ENCODE peak calls at places on chromosome 3, in ten cellular contexts. V is endothelial cell, R is uterus, N is mucosa of descending colon, W is retinal pigment epithelial cell, M is GM20000, P is left ventricle myocardium inferior, Z is lower leg skin, A is heart left ventricle, B is hepatocyte. J is an unnamed sample.

GRCh38 chr3:4019509-4019908 is 220.3 kb downstream of the LRRN1 start:
- DNase-seq in V (no peak), R (no peak), N (no peak), W (no peak), M (no peak), P (no peak), Z (no peak), A (no peak), B (no peak), J (no peak)

GRCh38 chr3:152222327-152222726 is 46.4 kb upstream of the MBNL1 start:
- DNase-seq in V (no peak), R (no peak), N (no peak), W (no peak), M (peak), P (no peak), Z (no peak), A (no peak), B (no peak), J (no peak)

GRCh38 chr3:104952587-104952986 is 414.1 kb upstream of the ALCAM start:
- DNase-seq in V (no peak), R (no peak), N (no peak), W (peak), M (no peak), P (no peak), Z (no peak), A (no peak), B (no peak), J (no peak)

GRCh38 chr3:114542359-114542758 is 248.5 kb downstream of the TIGIT start:
- DNase-seq in V (no peak), R (no peak), N (no peak), W (no peak), M (no peak), P (no peak), Z (no peak), A (no peak), B (no peak), J (no peak)

GRCh38 chr3:72892081-72892763 is 4.4 kb downstream of the GXYLT2 start:
- DNase-seq in V (no peak), R (peak), N (no peak), W (no peak), M (no peak), P (no peak), Z (no peak), A (peak), B (peak), J (no peak)

GRCh38 chr3:195905970-195906864 is 2.1 kb downstream of the TNK2 start:
- DNase-seq in V (no peak), R (no peak), N (no peak), W (no peak), M (peak), P (no peak), Z (peak), A (no peak), B (peak), J (no peak)

GRCh38 chr3:122745365-122746021 is 48.1 kb downstream of the HSPBAP1 start:
- DNase-seq in V (no peak), R (no peak), N (no peak), W (peak), M (no peak), P (no peak), Z (no peak), A (no peak), B (peak), J (no peak)

GRCh38 chr3:130383424-130383823 is 38.0 kb downstream of the COL6A5 start:
- DNase-seq in V (no peak), R (no peak), N (no peak), W (no peak), M (no peak), P (no peak), Z (no peak), A (no peak), B (no peak), J (no peak)

GRCh38 chr3:13251166-13251892 is 168.8 kb downstream of the NUP210 start:
- DNase-seq in V (no peak), R (no peak), N (no peak), W (no peak), M (no peak), P (no peak), Z (no peak), A (no peak), B (no peak), J (no peak)

GRCh38 chr3:197378987-197379718 is 80.7 kb upstream of the DLG1 start:
- DNase-seq in V (no peak), R (no peak), N (no peak), W (no peak), M (no peak), P (no peak), Z (peak), A (no peak), B (no peak), J (no peak)

GRCh38 chr3:188752850-188753249 is 418.9 kb upstream of the TPRG1 start:
- DNase-seq in V (no peak), R (no peak), N (no peak), W (no peak), M (no peak), P (no peak), Z (no peak), A (no peak), B (no peak), J (no peak)

GRCh38 chr3:190594171-190594570 is 80.3 kb downstream of the IL1RAP start:
- DNase-seq in V (no peak), R (no peak), N (no peak), W (no peak), M (no peak), P (no peak), Z (no peak), A (no peak), B (no peak), J (no peak)

GRCh38 chr3:142987080-142987700 is 14.2 kb upstream of the U2SURP start:
- DNase-seq in V (no peak), R (no peak), N (no peak), W (no peak), M (peak), P (no peak), Z (no peak), A (no peak), B (peak), J (no peak)

GRCh38 chr3:99875573-99875924 is 57.9 kb downstream of the CMSS1 start:
- DNase-seq in V (no peak), R (no peak), N (no peak), W (no peak), M (no peak), P (no peak), Z (no peak), A (no peak), B (peak), J (no peak)

GRCh38 chr3:134357914-134358811 is 16.1 kb downstream of the AMOTL2 start:
- DNase-seq in V (no peak), R (peak), N (peak), W (peak), M (peak), P (no peak), Z (no peak), A (peak), B (peak), J (peak)

GRCh38 chr3:190059242-190059590 is 61.5 kb downstream of the P3H2 start:
- DNase-seq in V (no peak), R (no peak), N (no peak), W (no peak), M (no peak), P (no peak), Z (no peak), A (no peak), B (no peak), J (no peak)

GRCh38 chr3:134291300-134292254 is 40.9 kb upstream of the RYK start:
- DNase-seq in V (no peak), R (peak), N (no peak), W (no peak), M (no peak), P (peak), Z (peak), A (peak), B (peak), J (no peak)

GRCh38 chr3:23650371-23651140 is 155.2 kb upstream of the UBE2E1 start:
- DNase-seq in V (no peak), R (no peak), N (no peak), W (peak), M (no peak), P (no peak), Z (no peak), A (no peak), B (no peak), J (no peak)

GRCh38 chr3:130757751-130758150 is 11.1 kb upstream of the PIK3R4 start:
- DNase-seq in V (no peak), R (no peak), N (no peak), W (no peak), M (no peak), P (no peak), Z (no peak), A (no peak), B (no peak), J (no peak)

GRCh38 chr3:107347717-107348116 is 29.5 kb upstream of the CCDC54 start:
- DNase-seq in V (no peak), R (no peak), N (no peak), W (no peak), M (no peak), P (no peak), Z (no peak), A (no peak), B (peak), J (no peak)

GRCh38 chr3:129486057-129487035 is 42.1 kb upstream of the RHO start:
- DNase-seq in V (no peak), R (no peak), N (no peak), W (no peak), M (no peak), P (no peak), Z (no peak), A (peak), B (no peak), J (no peak)

GRCh38 chr3:117084739-117085270 is 375.2 kb downstream of the TUSC7 start:
- DNase-seq in V (no peak), R (no peak), N (no peak), W (no peak), M (no peak), P (no peak), Z (no peak), A (no peak), B (no peak), J (no peak)

GRCh38 chr3:29978036-29978435 is 628.4 kb upstream of the TGFBR2 start:
- DNase-seq in V (no peak), R (no peak), N (no peak), W (no peak), M (no peak), P (no peak), Z (no peak), A (no peak), B (no peak), J (no peak)

GRCh38 chr3:187678869-187679268 is 8.7 kb upstream of the SST start:
- DNase-seq in V (peak), R (peak), N (no peak), W (no peak), M (peak), P (no peak), Z (no peak), A (peak), B (peak), J (no peak)

GRCh38 chr3:187292186-187292585 is 649 bp upstream of the MASP1 start:
- DNase-seq in V (no peak), R (no peak), N (no peak), W (no peak), M (no peak), P (no peak), Z (no peak), A (no peak), B (peak), J (no peak)

GRCh38 chr3:37457392-37458065 is 283.1 kb upstream of the LRRFIP2 start:
- DNase-seq in V (peak), R (no peak), N (no peak), W (no peak), M (no peak), P (peak), Z (no peak), A (peak), B (no peak), J (no peak)

GRCh38 chr3:146093928-146094327 is 67.1 kb downstream of the PLOD2 start:
- DNase-seq in V (no peak), R (peak), N (no peak), W (no peak), M (no peak), P (no peak), Z (no peak), A (no peak), B (no peak), J (no peak)

GRCh38 chr3:105014631-105015030 is 352.1 kb upstream of the ALCAM start:
- DNase-seq in V (no peak), R (no peak), N (no peak), W (no peak), M (no peak), P (no peak), Z (no peak), A (no peak), B (no peak), J (no peak)

GRCh38 chr3:62109534-62109933 is 263.8 kb downstream of the FEZF2 start:
- DNase-seq in V (no peak), R (no peak), N (no peak), W (no peak), M (no peak), P (peak), Z (no peak), A (peak), B (peak), J (no peak)

GRCh38 chr3:157089455-157090221 is 70.3 kb downstream of the CCNL1 start:
- DNase-seq in V (peak), R (peak), N (peak), W (peak), M (peak), P (peak), Z (no peak), A (peak), B (peak), J (no peak)

GRCh38 chr3:94076055-94076454 is 13.2 kb downstream of the NSUN3 start:
- DNase-seq in V (no peak), R (no peak), N (no peak), W (no peak), M (no peak), P (no peak), Z (no peak), A (no peak), B (no peak), J (no peak)

GRCh38 chr3:193704431-193704830 is 111.4 kb downstream of the OPA1 start:
- DNase-seq in V (peak), R (no peak), N (no peak), W (no peak), M (no peak), P (no peak), Z (no peak), A (no peak), B (no peak), J (no peak)

GRCh38 chr3:193702967-193703366 is 110.0 kb downstream of the OPA1 start:
- DNase-seq in V (no peak), R (no peak), N (no peak), W (no peak), M (no peak), P (no peak), Z (no peak), A (no peak), B (no peak), J (no peak)

GRCh38 chr3:193701896-193702644 is 109.1 kb downstream of the OPA1 start:
- DNase-seq in V (no peak), R (no peak), N (no peak), W (no peak), M (peak), P (no peak), Z (no peak), A (no peak), B (no peak), J (no peak)
- TF ChIP-seq CTCF in V (no peak), R (no peak), N (no peak), W (no peak), M (no peak), P (no peak), Z (no peak), A (no peak), B (no peak), J (no peak)

GRCh38 chr3:32336123-32336518 is 55.5 kb upstream of the CMTM7 start:
- DNase-seq in V (no peak), R (no peak), N (no peak), W (no peak), M (no peak), P (no peak), Z (no peak), A (no peak), B (no peak), J (no peak)

GRCh38 chr3:32340039-32340438 is 51.6 kb upstream of the CMTM7 start:
- DNase-seq in V (peak), R (no peak), N (no peak), W (no peak), M (peak), P (no peak), Z (no peak), A (no peak), B (peak), J (no peak)

GRCh38 chr3:32335365-32336122 is 56.1 kb upstream of the CMTM7 start:
- DNase-seq in V (no peak), R (no peak), N (no peak), W (no peak), M (no peak), P (no peak), Z (no peak), A (no peak), B (no peak), J (no peak)

GRCh38 chr3:32337501-32337900 is 54.2 kb upstream of the CMTM7 start:
- DNase-seq in V (no peak), R (no peak), N (no peak), W (no peak), M (no peak), P (no peak), Z (no peak), A (no peak), B (no peak), J (no peak)

DNA sequence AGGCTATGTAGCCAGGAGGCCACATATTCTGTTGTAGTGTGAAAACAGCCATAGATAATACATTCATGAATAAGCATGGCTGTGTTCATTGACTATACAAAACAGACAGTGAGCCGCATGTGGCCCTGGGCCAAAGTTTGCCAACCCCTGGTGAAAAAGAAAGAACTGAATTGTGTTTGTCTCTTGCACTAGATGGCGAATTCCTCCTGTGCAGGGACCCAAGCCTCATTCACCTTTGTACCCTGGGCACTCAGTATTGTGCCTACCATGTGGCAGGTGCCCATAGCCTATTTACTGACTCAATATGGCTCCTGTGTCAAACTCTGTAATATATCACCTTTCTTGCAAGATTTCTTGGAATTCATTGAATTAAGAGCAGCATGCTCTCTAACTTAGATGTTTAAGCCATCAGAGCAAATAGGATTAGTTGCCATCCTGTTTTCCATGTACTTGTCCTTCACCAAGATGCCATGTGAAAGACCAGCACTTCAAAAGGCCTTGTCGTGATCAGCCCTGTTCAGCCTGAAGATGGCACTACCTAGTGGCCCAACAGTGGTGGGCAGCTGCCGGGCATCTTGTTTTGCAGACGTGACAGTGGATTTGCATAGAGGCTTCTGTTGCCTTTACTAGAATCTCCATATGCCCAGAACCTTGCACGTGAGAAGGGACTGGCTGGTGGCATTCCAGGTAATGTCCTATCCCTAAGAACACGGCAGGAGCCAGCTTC is 50.9 kb upstream of the CMTM7 start:
- DNase-seq in V (no peak), R (no peak), N (peak), W (no peak), M (no peak), P (no peak), Z (no peak), A (no peak), B (no peak), J (no peak)
- TF ChIP-seq CTCF in V (no peak), R (no peak), N (no peak), W (peak), M (no peak), P (no peak), Z (no peak), A (no peak), B (no peak), J (no peak)

GRCh38 chr3:171156455-171157005 is 130.0 kb upstream of the SLC2A2 start:
- DNase-seq in V (no peak), R (no peak), N (no peak), W (no peak), M (no peak), P (no peak), Z (no peak), A (no peak), B (no peak), J (no peak)
- TF ChIP-seq CTCF in V (no peak), R (no peak), N (no peak), W (no peak), M (no peak), P (no peak), Z (no peak), A (no peak), B (no peak), J (no peak)

GRCh38 chr3:52481819-52482521 is 13.2 kb upstream of the STAB1 start:
- DNase-seq in V (peak), R (no peak), N (no peak), W (no peak), M (no peak), P (no peak), Z (no peak), A (no peak), B (no peak), J (no peak)
- TF ChIP-seq CTCF in V (peak), R (no peak), N (no peak), W (peak), M (peak), P (peak), Z (no peak), A (peak), B (peak), J (peak)

DNA sequence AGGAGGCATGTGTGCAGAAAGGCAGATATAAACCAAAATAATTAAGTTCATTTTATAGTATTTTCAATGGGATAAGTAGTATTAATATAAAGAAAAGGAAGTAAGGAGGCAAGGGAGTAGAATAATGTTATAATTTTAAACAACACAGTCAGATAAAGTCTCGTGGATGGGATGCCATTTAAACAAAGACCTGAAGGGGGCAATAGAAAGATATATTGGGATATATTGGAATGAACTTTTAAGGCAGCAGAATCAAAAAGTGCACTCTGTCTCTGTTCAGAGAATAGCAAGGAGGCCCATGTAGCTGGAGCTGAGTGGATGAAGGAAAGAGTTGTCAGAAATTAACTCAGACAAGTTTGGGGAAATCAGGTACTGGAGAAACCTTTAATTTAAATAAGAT is 158.7 kb downstream of the CGGBP1 start:
- DNase-seq in V (no peak), R (no peak), N (no peak), W (no peak), M (peak), P (no peak), Z (no peak), A (no peak), B (peak), J (no peak)
- TF ChIP-seq CTCF in V (no peak), R (no peak), N (no peak), W (peak), M (no peak), P (peak), Z (no peak), A (peak), B (peak), J (peak)

GRCh38 chr3:50811893-50812292 is 137.2 kb downstream of the DOCK3 start:
- DNase-seq in V (no peak), R (no peak), N (no peak), W (no peak), M (no peak), P (no peak), Z (no peak), A (no peak), B (no peak), J (no peak)
- TF ChIP-seq CTCF in V (no peak), R (no peak), N (no peak), W (no peak), M (no peak), P (no peak), Z (no peak), A (no peak), B (no peak), J (no peak)

GRCh38 chr3:181454451-181455027 is 257.2 kb upstream of the SOX2 start:
- DNase-seq in V (no peak), R (no peak), N (no peak), W (no peak), M (no peak), P (no peak), Z (no peak), A (no peak), B (no peak), J (no peak)
- TF ChIP-seq CTCF in V (no peak), R (no peak), N (no peak), W (no peak), M (no peak), P (no peak), Z (no peak), A (no peak), B (no peak), J (no peak)

DNA sequence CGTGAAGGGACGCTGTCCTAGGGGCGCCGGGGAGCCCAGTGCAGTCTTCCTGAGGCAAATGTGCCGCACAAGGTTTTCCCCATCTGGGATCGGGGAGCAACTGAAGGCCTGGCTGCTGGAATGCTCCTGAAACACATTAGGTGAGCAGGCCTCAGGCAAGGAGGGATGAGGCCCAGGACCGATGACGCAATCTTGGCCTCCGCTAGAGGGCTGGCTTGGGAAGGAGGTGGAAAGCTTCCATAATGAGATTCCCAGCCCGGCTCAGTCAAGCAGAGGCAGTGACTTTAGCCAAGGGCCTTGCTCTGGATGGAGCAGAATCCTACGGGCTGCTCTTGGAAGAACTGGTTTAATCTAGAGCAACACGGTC is 50.8 kb downstream of the CPN2 start:
- DNase-seq in V (peak), R (peak), N (no peak), W (no peak), M (no peak), P (peak), Z (peak), A (peak), B (peak), J (no peak)
- TF ChIP-seq CTCF in V (no peak), R (peak), N (no peak), W (no peak), M (no peak), P (peak), Z (no peak), A (peak), B (no peak), J (no peak)